ENCODE peak calls at places on chromosomes 3 and 15, in five cellular contexts. One of them, this sample, is unnamed.

GRCh38 chr3:105869982-105870381 is 1.2 kb upstream of the CBLB start:
- DNase-seq in heart right ventricle: no peak
- DNase-seq in CD4-positive, alpha-beta T cell: no peak
- DNase-seq in A549: no peak
- DNase-seq in KBM-7: no peak
- DNase-seq in this sample: no peak

GRCh38 chr15:60155661-60156060 is 151.6 kb downstream of the FOXB1 start:
- DNase-seq in heart right ventricle: no peak
- DNase-seq in CD4-positive, alpha-beta T cell: no peak
- DNase-seq in A549: no peak
- DNase-seq in KBM-7: no peak
- DNase-seq in this sample: no peak

GRCh38 chr15:58383876-58384275 is 47.9 kb upstream of the LIPC start:
- DNase-seq in heart right ventricle: no peak
- DNase-seq in CD4-positive, alpha-beta T cell: no peak
- DNase-seq in A549: no peak
- DNase-seq in KBM-7: peak; percentile 30
- DNase-seq in this sample: no peak

GRCh38 chr3:69009559-69010410 is 3.7 kb downstream of the EOGT start:
- DNase-seq in heart right ventricle: no peak
- DNase-seq in CD4-positive, alpha-beta T cell: no peak
- DNase-seq in A549: no peak
- DNase-seq in KBM-7: no peak
- DNase-seq in this sample: no peak

GRCh38 chr3:87317779-87318178 is 41.4 kb upstream of the POU1F1 start:
- DNase-seq in heart right ventricle: no peak
- DNase-seq in CD4-positive, alpha-beta T cell: no peak
- DNase-seq in A549: no peak
- DNase-seq in KBM-7: no peak
- DNase-seq in this sample: no peak

GRCh38 chr15:65212097-65212496 is 824 bp upstream of the CILP start:
- DNase-seq in heart right ventricle: no peak
- DNase-seq in CD4-positive, alpha-beta T cell: peak; percentile 11
- DNase-seq in A549: peak; percentile 54
- DNase-seq in KBM-7: peak; percentile 77
- DNase-seq in this sample: no peak

GRCh38 chr3:17443142-17443541 is 299.3 kb downstream of the TBC1D5 start:
- DNase-seq in heart right ventricle: no peak
- DNase-seq in CD4-positive, alpha-beta T cell: no peak
- DNase-seq in A549: no peak
- DNase-seq in KBM-7: no peak
- DNase-seq in this sample: no peak

GRCh38 chr15:80679805-80680175 is 15.3 kb upstream of the ABHD17C start:
- DNase-seq in heart right ventricle: no peak
- DNase-seq in CD4-positive, alpha-beta T cell: no peak
- DNase-seq in A549: no peak
- DNase-seq in KBM-7: no peak
- DNase-seq in this sample: no peak

GRCh38 chr3:162602619-162603018 is 1106.0 kb downstream of the OTOL1 start:
- DNase-seq in heart right ventricle: no peak
- DNase-seq in CD4-positive, alpha-beta T cell: no peak
- DNase-seq in A549: no peak
- DNase-seq in KBM-7: no peak
- DNase-seq in this sample: no peak

GRCh38 chr3:41986566-41986965 is 24.7 kb upstream of the ULK4 start:
- DNase-seq in heart right ventricle: no peak
- DNase-seq in CD4-positive, alpha-beta T cell: no peak
- DNase-seq in A549: no peak
- DNase-seq in KBM-7: no peak
- DNase-seq in this sample: no peak

GRCh38 chr3:127052121-127052561 is 69.2 kb downstream of the PLXNA1 start:
- DNase-seq in heart right ventricle: peak; percentile 77
- DNase-seq in CD4-positive, alpha-beta T cell: no peak
- DNase-seq in A549: no peak
- DNase-seq in KBM-7: no peak
- DNase-seq in this sample: no peak

GRCh38 chr3:5304789-5305680 is 117.5 kb downstream of the EDEM1 start:
- DNase-seq in heart right ventricle: no peak
- DNase-seq in CD4-positive, alpha-beta T cell: no peak
- DNase-seq in A549: peak; percentile 65
- DNase-seq in KBM-7: peak; percentile 67
- DNase-seq in this sample: no peak

GRCh38 chr3:15768421-15769255 is 29.1 kb downstream of the ANKRD28 start:
- DNase-seq in heart right ventricle: no peak
- DNase-seq in CD4-positive, alpha-beta T cell: no peak
- DNase-seq in A549: peak; percentile 90
- DNase-seq in KBM-7: no peak
- DNase-seq in this sample: no peak

GRCh38 chr3:53842436-53843194 is 3.6 kb downstream of the CHDH start:
- DNase-seq in heart right ventricle: no peak
- DNase-seq in CD4-positive, alpha-beta T cell: no peak
- DNase-seq in A549: peak; percentile 48
- DNase-seq in KBM-7: no peak
- DNase-seq in this sample: no peak

GRCh38 chr3:153257673-153258351 is 95.8 kb downstream of the RAP2B start:
- DNase-seq in heart right ventricle: no peak
- DNase-seq in CD4-positive, alpha-beta T cell: no peak
- DNase-seq in A549: peak; percentile 9
- DNase-seq in KBM-7: no peak
- DNase-seq in this sample: no peak

GRCh38 chr3:43364494-43364893 is 78.2 kb downstream of the SNRK start:
- DNase-seq in heart right ventricle: no peak
- DNase-seq in CD4-positive, alpha-beta T cell: no peak
- DNase-seq in A549: no peak
- DNase-seq in KBM-7: no peak
- DNase-seq in this sample: no peak

GRCh38 chr3:116148881-116149530 is 296.3 kb downstream of the LSAMP start:
- DNase-seq in heart right ventricle: no peak
- DNase-seq in CD4-positive, alpha-beta T cell: no peak
- DNase-seq in A549: no peak
- DNase-seq in KBM-7: no peak
- DNase-seq in this sample: no peak

GRCh38 chr3:143208976-143209714 is 89.6 kb downstream of the CHST2 start:
- DNase-seq in heart right ventricle: no peak
- DNase-seq in CD4-positive, alpha-beta T cell: no peak
- DNase-seq in A549: no peak
- DNase-seq in KBM-7: no peak
- DNase-seq in this sample: no peak

GRCh38 chr15:67322481-67322880 is 67.9 kb downstream of the IQCH start:
- DNase-seq in heart right ventricle: no peak
- DNase-seq in CD4-positive, alpha-beta T cell: no peak
- DNase-seq in A549: no peak
- DNase-seq in KBM-7: no peak
- DNase-seq in this sample: no peak

GRCh38 chr3:150737874-150738679 is 24.9 kb downstream of the SIAH2 start:
- DNase-seq in heart right ventricle: no peak
- DNase-seq in CD4-positive, alpha-beta T cell: no peak
- DNase-seq in A549: no peak
- DNase-seq in KBM-7: no peak
- DNase-seq in this sample: no peak

GRCh38 chr15:57118013-57118799 is 199.8 kb downstream of the TCF12 start:
- DNase-seq in heart right ventricle: no peak
- DNase-seq in CD4-positive, alpha-beta T cell: no peak
- DNase-seq in A549: peak; percentile 19
- DNase-seq in KBM-7: no peak
- DNase-seq in this sample: no peak

GRCh38 chr15:73907018-73907394 is 19.3 kb upstream of the LOXL1 start:
- DNase-seq in heart right ventricle: no peak
- DNase-seq in CD4-positive, alpha-beta T cell: no peak
- DNase-seq in A549: no peak
- DNase-seq in KBM-7: peak; percentile 89
- DNase-seq in this sample: no peak

GRCh38 chr3:155560594-155560993 is 184.3 kb downstream of the PLCH1 start:
- DNase-seq in heart right ventricle: no peak
- DNase-seq in CD4-positive, alpha-beta T cell: no peak
- DNase-seq in A549: peak; percentile 81
- DNase-seq in KBM-7: no peak
- DNase-seq in this sample: no peak

GRCh38 chr3:43978708-43979107 is 263.0 kb upstream of the TOPAZ1 start:
- DNase-seq in heart right ventricle: no peak
- DNase-seq in CD4-positive, alpha-beta T cell: no peak
- DNase-seq in A549: no peak
- DNase-seq in KBM-7: no peak
- DNase-seq in this sample: no peak

GRCh38 chr15:62503451-62503850 is 338.4 kb upstream of the C2CD4B start:
- DNase-seq in heart right ventricle: no peak
- DNase-seq in CD4-positive, alpha-beta T cell: no peak
- DNase-seq in A549: peak; percentile 25
- DNase-seq in KBM-7: peak; percentile 28
- DNase-seq in this sample: no peak

GRCh38 chr15:31344824-31345605 is 18.4 kb downstream of the KLF13 start:
- DNase-seq in heart right ventricle: peak; percentile 61
- DNase-seq in CD4-positive, alpha-beta T cell: no peak
- DNase-seq in A549: no peak
- DNase-seq in KBM-7: no peak
- DNase-seq in this sample: no peak

GRCh38 chr15:63156708-63157065 is 590 bp downstream of the RPS27L start:
- DNase-seq in heart right ventricle: peak; percentile 20
- DNase-seq in CD4-positive, alpha-beta T cell: no peak
- DNase-seq in A549: peak; percentile 44
- DNase-seq in KBM-7: no peak
- DNase-seq in this sample: no peak

GRCh38 chr3:149969110-149969944 is 1.4 kb downstream of the PFN2 start:
- DNase-seq in heart right ventricle: no peak
- DNase-seq in CD4-positive, alpha-beta T cell: no peak
- DNase-seq in A549: peak; percentile 89
- DNase-seq in KBM-7: peak; percentile 12
- DNase-seq in this sample: no peak

This sample was measured in T-helper 1 cell.